ENCODE peak calls at places on chromosomes 13 and 19, in four cellular contexts. One of them, this sample, is unnamed.

GRCh38 chr13:103883152-103883551 is 816.9 kb upstream of the SLC10A2 start:
- DNase-seq in HCT116: peak
- DNase-seq in K562: no peak
- DNase-seq in HepG2: peak
- DNase-seq in this sample: peak

GRCh38 chr19:15466851-15467733 is 2.7 kb upstream of the RASAL3 start:
- DNase-seq in HCT116: no peak
- DNase-seq in K562: no peak
- DNase-seq in HepG2: no peak
- DNase-seq in this sample: no peak

GRCh38 chr19:15297416-15298224 is 34.7 kb downstream of the BRD4 start:
- DNase-seq in HCT116: peak
- DNase-seq in K562: peak
- DNase-seq in HepG2: peak
- DNase-seq in this sample: peak

GRCh38 chr13:74771964-74772363 is 637.8 kb upstream of the KLF12 start:
- DNase-seq in HCT116: no peak
- DNase-seq in K562: no peak
- DNase-seq in HepG2: no peak
- DNase-seq in this sample: no peak

GRCh38 chr13:104987621-104988020 is 1547.8 kb downstream of the EFNB2 start:
- DNase-seq in HCT116: no peak
- DNase-seq in K562: no peak
- DNase-seq in HepG2: no peak
- DNase-seq in this sample: no peak

GRCh38 chr13:67278230-67278629 is 48.1 kb upstream of the PCDH9 start:
- DNase-seq in HCT116: no peak
- DNase-seq in K562: no peak
- DNase-seq in HepG2: no peak
- DNase-seq in this sample: no peak

GRCh38 chr19:51771369-51771768 is 10.4 kb downstream of the FPR2 start:
- DNase-seq in HCT116: no peak
- DNase-seq in K562: no peak
- DNase-seq in HepG2: no peak
- DNase-seq in this sample: no peak

GRCh38 chr13:23488442-23488841 is 54.9 kb upstream of the SACS start:
- DNase-seq in HCT116: no peak
- DNase-seq in K562: no peak
- DNase-seq in HepG2: peak
- DNase-seq in this sample: no peak

GRCh38 chr19:55642153-55643002 is 1.1 kb upstream of the ZNF581 start:
- DNase-seq in HCT116: no peak
- DNase-seq in K562: peak
- DNase-seq in HepG2: no peak
- DNase-seq in this sample: no peak

GRCh38 chr19:51971624-51972023 is 15.0 kb downstream of the ZNF350 start:
- DNase-seq in HCT116: no peak
- DNase-seq in K562: peak
- DNase-seq in HepG2: no peak
- DNase-seq in this sample: no peak

GRCh38 chr19:37304190-37304883 is 66.6 kb upstream of the ZNF527 start:
- DNase-seq in HCT116: no peak
- DNase-seq in K562: peak
- DNase-seq in HepG2: no peak
- DNase-seq in this sample: no peak

GRCh38 chr19:8593931-8594330 is 16.6 kb downstream of the ADAMTS10 start:
- DNase-seq in HCT116: no peak
- DNase-seq in K562: no peak
- DNase-seq in HepG2: no peak
- DNase-seq in this sample: no peak

GRCh38 chr13:80840313-80840976 is 499.5 kb upstream of the SPRY2 start:
- DNase-seq in HCT116: no peak
- DNase-seq in K562: no peak
- DNase-seq in HepG2: no peak
- DNase-seq in this sample: no peak

GRCh38 chr13:79593121-79593520 is 112.2 kb downstream of the NDFIP2 start:
- DNase-seq in HCT116: no peak
- DNase-seq in K562: no peak
- DNase-seq in HepG2: no peak
- DNase-seq in this sample: no peak

GRCh38 chr13:32663660-32664059 is 77.4 kb downstream of the PDS5B start:
- DNase-seq in HCT116: no peak
- DNase-seq in K562: no peak
- DNase-seq in HepG2: peak
- DNase-seq in this sample: no peak

GRCh38 chr13:60214213-60215079 is 50.7 kb upstream of the DIAPH3 start:
- DNase-seq in HCT116: no peak
- DNase-seq in K562: no peak
- DNase-seq in HepG2: no peak
- DNase-seq in this sample: no peak

GRCh38 chr19:10353793-10354391 is 14.5 kb upstream of the ICAM3 start:
- DNase-seq in HCT116: peak
- DNase-seq in K562: peak
- DNase-seq in HepG2: no peak
- DNase-seq in this sample: no peak

GRCh38 chr13:45464141-45464686 is 525 bp upstream of the COG3 start:
- DNase-seq in HCT116: no peak
- DNase-seq in K562: no peak
- DNase-seq in HepG2: no peak
- DNase-seq in this sample: no peak

GRCh38 chr19:35269425-35270117 is 809 bp downstream of the USF2 start:
- DNase-seq in HCT116: peak
- DNase-seq in K562: peak
- DNase-seq in HepG2: peak
- DNase-seq in this sample: peak

GRCh38 chr19:30393046-30393445 is 20.9 kb downstream of the ZNF536 start:
- DNase-seq in HCT116: no peak
- DNase-seq in K562: no peak
- DNase-seq in HepG2: no peak
- DNase-seq in this sample: no peak

GRCh38 chr13:39656325-39656677 is 839 bp downstream of the COG6 start:
- DNase-seq in HCT116: no peak
- DNase-seq in K562: peak
- DNase-seq in HepG2: no peak
- DNase-seq in this sample: no peak

GRCh38 chr19:13095934-13096890 is 6.4 kb downstream of the LYL1 start:
- DNase-seq in HCT116: no peak
- DNase-seq in K562: peak
- DNase-seq in HepG2: peak
- DNase-seq in this sample: no peak

GRCh38 chr13:39016789-39017188 is 21.1 kb downstream of the PROSER1 start:
- DNase-seq in HCT116: peak
- DNase-seq in K562: peak
- DNase-seq in HepG2: peak
- DNase-seq in this sample: no peak

GRCh38 chr13:107881362-107881761 is 334.0 kb downstream of the LIG4 start:
- DNase-seq in HCT116: no peak
- DNase-seq in K562: no peak
- DNase-seq in HepG2: no peak
- DNase-seq in this sample: no peak

GRCh38 chr13:50951366-50951765 is 41.8 kb downstream of the RNASEH2B start:
- DNase-seq in HCT116: no peak
- DNase-seq in K562: no peak
- DNase-seq in HepG2: no peak
- DNase-seq in this sample: no peak

GRCh38 chr19:29909545-29909944 is 32.5 kb upstream of the URI1 start:
- DNase-seq in HCT116: no peak
- DNase-seq in K562: no peak
- DNase-seq in HepG2: no peak
- DNase-seq in this sample: no peak

GRCh38 chr19:58498316-58499020 is 13.3 kb downstream of the SLC27A5 start:
- DNase-seq in HCT116: no peak
- DNase-seq in K562: peak
- DNase-seq in HepG2: no peak
- DNase-seq in this sample: no peak

GRCh38 chr19:46722004-46722380 is 5.1 kb upstream of the PRKD2 start:
- DNase-seq in HCT116: no peak
- DNase-seq in K562: no peak
- DNase-seq in HepG2: no peak
- DNase-seq in this sample: no peak

GRCh38 chr13:102817907-102818306 is 19.0 kb downstream of the BIVM start:
- DNase-seq in HCT116: no peak
- DNase-seq in K562: no peak
- DNase-seq in HepG2: no peak
- DNase-seq in this sample: no peak

GRCh38 chr13:20525601-20526544 is at the start of gene CRYL1:
- DNase-seq in HCT116: no peak
- DNase-seq in K562: peak
- DNase-seq in HepG2: peak
- DNase-seq in this sample: no peak

GRCh38 chr13:51156666-51157065 is 45.6 kb upstream of the C13orf42 start:
- DNase-seq in HCT116: no peak
- DNase-seq in K562: no peak
- DNase-seq in HepG2: no peak
- DNase-seq in this sample: no peak

GRCh38 chr13:38849316-38849715 is 141.3 kb downstream of the STOML3 start:
- DNase-seq in HCT116: no peak
- DNase-seq in K562: no peak
- DNase-seq in HepG2: no peak
- DNase-seq in this sample: no peak

GRCh38 chr13:81487151-81487550 is 1146.2 kb upstream of the SPRY2 start:
- DNase-seq in HCT116: peak
- DNase-seq in K562: peak
- DNase-seq in HepG2: peak
- DNase-seq in this sample: no peak

GRCh38 chr19:29263305-29264080 is 50.5 kb upstream of the UQCRFS1 start:
- DNase-seq in HCT116: no peak
- DNase-seq in K562: peak
- DNase-seq in HepG2: peak
- DNase-seq in this sample: peak

GRCh38 chr19:34365463-34366401 is 736 bp downstream of the GPI start:
- DNase-seq in HCT116: no peak
- DNase-seq in K562: peak
- DNase-seq in HepG2: no peak
- DNase-seq in this sample: no peak

GRCh38 chr19:3518231-3518630 is 12.1 kb downstream of the FZR1 start:
- DNase-seq in HCT116: no peak
- DNase-seq in K562: no peak
- DNase-seq in HepG2: no peak
- DNase-seq in this sample: no peak

GRCh38 chr19:5514001-5514400 is 53.8 kb downstream of the TINCR start:
- DNase-seq in HCT116: no peak
- DNase-seq in K562: no peak
- DNase-seq in HepG2: no peak
- DNase-seq in this sample: no peak

GRCh38 chr13:101346942-101347728 is 69.2 kb downstream of the NALCN start:
- DNase-seq in HCT116: no peak
- DNase-seq in K562: no peak
- DNase-seq in HepG2: no peak
- DNase-seq in this sample: no peak

GRCh38 chr13:30376426-30377311 is 45.6 kb upstream of the UBE2L5 start:
- DNase-seq in HCT116: no peak
- DNase-seq in K562: no peak
- DNase-seq in HepG2: no peak
- DNase-seq in this sample: no peak

DNA sequence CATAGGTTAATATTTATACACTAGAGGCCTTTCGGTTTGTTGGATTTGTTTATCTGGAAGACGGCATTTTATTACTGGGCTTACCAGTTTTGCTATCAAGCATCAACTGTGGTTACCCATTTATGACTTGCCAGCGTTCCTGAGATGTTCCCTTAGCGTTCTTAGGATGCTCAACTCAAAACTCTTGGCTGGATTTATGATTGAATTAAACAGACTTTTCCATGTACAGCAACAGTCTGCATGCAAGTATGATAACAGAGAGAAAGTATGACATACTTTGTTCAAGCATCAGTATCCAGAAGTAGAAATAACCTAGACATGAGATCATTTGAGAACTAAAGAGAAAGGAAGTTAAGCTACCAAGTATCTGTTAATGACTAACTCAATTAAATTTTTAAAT is 29.9 kb upstream of the RNF113B start:
- DNase-seq in HCT116: no peak
- DNase-seq in K562: no peak
- DNase-seq in HepG2: no peak
- DNase-seq in this sample: no peak
- TF ChIP-seq TCF7L2 in HCT116: no peak
- TF ChIP-seq TCF7L2 in K562: no peak
- TF ChIP-seq TCF7L2 in HepG2: no peak
- TF ChIP-seq TCF7L2 in this sample: no peak

DNA sequence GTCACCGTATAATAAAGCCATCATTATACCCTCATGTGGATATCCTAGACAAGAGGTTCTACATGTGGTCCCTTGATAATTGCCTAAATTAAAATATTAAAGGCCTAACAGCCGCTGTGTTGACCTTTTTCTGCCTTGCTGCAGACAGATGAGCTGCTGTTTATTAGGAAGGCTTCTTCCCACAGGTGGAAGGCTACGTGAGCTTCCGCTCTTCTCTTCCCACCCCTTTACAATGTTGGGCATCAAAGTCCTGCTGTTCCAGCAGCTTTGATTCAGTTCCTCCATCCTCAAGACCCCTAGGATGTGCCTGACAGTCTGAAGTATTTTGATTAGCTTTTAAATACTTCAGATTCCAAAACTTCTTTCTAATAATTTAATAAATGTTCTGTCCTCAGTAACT is 217.1 kb downstream of the PCCA start:
- DNase-seq in HCT116: no peak
- DNase-seq in K562: no peak
- DNase-seq in HepG2: no peak
- DNase-seq in this sample: no peak
- TF ChIP-seq TCF7L2 in HCT116: no peak
- TF ChIP-seq TCF7L2 in K562: no peak
- TF ChIP-seq TCF7L2 in HepG2: no peak
- TF ChIP-seq TCF7L2 in this sample: no peak

GRCh38 chr13:26558074-26558805 is 757 bp downstream of the WASF3 start:
- DNase-seq in HCT116: no peak
- DNase-seq in K562: no peak
- DNase-seq in HepG2: no peak
- DNase-seq in this sample: no peak
- TF ChIP-seq TCF7L2 in HCT116: no peak
- TF ChIP-seq TCF7L2 in K562: no peak
- TF ChIP-seq TCF7L2 in HepG2: no peak
- TF ChIP-seq TCF7L2 in this sample: no peak

GRCh38 chr13:24784319-24784718 is 20.4 kb downstream of the RNF17 start:
- DNase-seq in HCT116: no peak
- DNase-seq in K562: no peak
- DNase-seq in HepG2: no peak
- DNase-seq in this sample: no peak

GRCh38 chr13:24788538-24788937 is 24.6 kb downstream of the RNF17 start:
- DNase-seq in HCT116: no peak
- DNase-seq in K562: no peak
- DNase-seq in HepG2: no peak
- DNase-seq in this sample: no peak
- TF ChIP-seq TCF7L2 in HCT116: no peak
- TF ChIP-seq TCF7L2 in K562: no peak
- TF ChIP-seq TCF7L2 in HepG2: no peak
- TF ChIP-seq TCF7L2 in this sample: no peak

GRCh38 chr13:77339408-77339807 is 12.5 kb upstream of the MYCBP2 start:
- DNase-seq in HCT116: no peak
- DNase-seq in K562: no peak
- DNase-seq in HepG2: no peak
- DNase-seq in this sample: no peak
- TF ChIP-seq TCF7L2 in HCT116: no peak
- TF ChIP-seq TCF7L2 in K562: no peak
- TF ChIP-seq TCF7L2 in HepG2: no peak
- TF ChIP-seq TCF7L2 in this sample: no peak